ENCODE peak calls at places on chromosomes 5 and 9, in eight cellular contexts. P, R, I, Q, D, O, K and U are unnamed samples.
A peak's percentile ranks its signal among the peaks of the same experiment; 100 is the strongest.

GRCh38 chr5:181060231-181060590 is 20.1 kb downstream of the BTNL9 start:
- DNase-seq in Q (no peak), I (no peak), O (no peak), R (no peak), P (no peak), K (no peak), D (no peak), U (no peak)

GRCh38 chr5:141637266-141637692 is 482 bp downstream of the RELL2 start:
- DNase-seq in O (no peak), D (peak; percentile 34), K (peak; percentile 64), R (peak; percentile 42), I (peak; percentile 77), P (peak; percentile 60), Q (peak; percentile 74), U (peak; percentile 30)

GRCh38 chr9:134181648-134182034 is 17.3 kb upstream of the RNU6ATAC start:
- DNase-seq in O (no peak), P (no peak), K (no peak), R (no peak), D (no peak), Q (peak; percentile 2), I (peak; percentile 41), U (no peak)

GRCh38 chr5:82109013-82109412 is 137.2 kb downstream of the ATG10 start:
- DNase-seq in Q (no peak), P (no peak), I (no peak), D (no peak), K (no peak), R (no peak), O (no peak), U (no peak)

GRCh38 chr5:144644317-144644716 is 473.6 kb downstream of the KCTD16 start:
- DNase-seq in D (no peak), I (no peak), Q (no peak), K (no peak), O (no peak), P (no peak), R (no peak), U (no peak)

GRCh38 chr9:109448223-109448622 is 49.9 kb downstream of the PTPN3 start:
- DNase-seq in R (no peak), P (no peak), Q (no peak), I (no peak), K (no peak), O (peak; percentile 71), D (no peak), U (no peak)

GRCh38 chr5:142063878-142064331 is 44.7 kb upstream of the NDFIP1 start:
- DNase-seq in P (peak; percentile 94), K (no peak), Q (no peak), R (peak; percentile 13), D (peak; percentile 61), O (peak; percentile 80), I (peak; percentile 88), U (peak; percentile 57)

GRCh38 chr5:68932830-68933434 is 160.9 kb upstream of the SLC30A5 start:
- DNase-seq in Q (peak; percentile 9), R (no peak), I (peak; percentile 55), K (peak; percentile 80), D (no peak), P (no peak), O (no peak), U (no peak)

GRCh38 chr5:8576178-8576577 is 707.2 kb downstream of the MTRR start:
- DNase-seq in D (no peak), K (no peak), Q (no peak), P (no peak), R (no peak), I (no peak), O (no peak), U (no peak)

GRCh38 chr9:89405832-89406231 is 87.5 kb downstream of the SECISBP2 start:
- DNase-seq in R (peak; percentile 61), K (peak; percentile 69), O (no peak), I (no peak), P (no peak), Q (peak; percentile 66), D (no peak), U (no peak)

GRCh38 chr9:115393976-115394775 is 276.2 kb upstream of the TNC start:
- DNase-seq in P (no peak), O (peak; percentile 38), I (no peak), D (no peak), K (no peak), Q (no peak), R (no peak), U (no peak)

GRCh38 chr5:179154991-179155955 is 95.1 kb downstream of the ZNF354C start:
- DNase-seq in D (no peak), O (no peak), I (peak; percentile 71), R (no peak), Q (no peak), P (no peak), K (peak; percentile 11), U (no peak)

GRCh38 chr5:180331647-180331950 is 21.5 kb downstream of the GFPT2 start:
- DNase-seq in I (peak; percentile 90), K (no peak), R (no peak), D (no peak), Q (no peak), P (no peak), O (no peak), U (no peak)

GRCh38 chr9:120383611-120383998 is 196.4 kb downstream of the CDK5RAP2 start:
- DNase-seq in R (no peak), I (no peak), Q (no peak), D (no peak), K (no peak), P (peak; percentile 55), O (no peak), U (no peak)

GRCh38 chr9:126809068-126809467 is 4.2 kb downstream of the ZBTB43 start:
- DNase-seq in D (no peak), I (no peak), P (no peak), K (no peak), Q (no peak), O (peak; percentile 63), R (no peak), U (no peak)

GRCh38 chr9:113624721-113625120 is 161.2 kb downstream of the RGS3 start:
- DNase-seq in I (peak; percentile 34), R (no peak), O (peak; percentile 87), Q (no peak), D (no peak), K (no peak), P (peak; percentile 60), U (no peak)

GRCh38 chr9:32423371-32423770 is 38.9 kb downstream of the ACO1 start:
- DNase-seq in Q (no peak), I (no peak), R (no peak), P (no peak), D (no peak), K (no peak), O (peak; percentile 42), U (no peak)

GRCh38 chr5:77973253-77973609 is 197.1 kb upstream of the TBCA start:
- DNase-seq in P (peak; percentile 43), R (no peak), I (peak; percentile 89), K (no peak), D (peak; percentile 51), Q (no peak), O (no peak), U (peak; percentile 36)

GRCh38 chr5:167489202-167489601 is 802.2 kb upstream of the WWC1 start:
- DNase-seq in P (no peak), Q (no peak), D (no peak), K (no peak), O (peak; percentile 25), R (no peak), I (no peak), U (no peak)

GRCh38 chr9:124553738-124554137 is 46.5 kb upstream of the NR5A1 start:
- DNase-seq in P (no peak), Q (no peak), R (no peak), D (no peak), O (peak; percentile 51), I (no peak), K (no peak), U (no peak)

GRCh38 chr5:147240266-147240985 is 5.6 kb downstream of the STK32A start:
- DNase-seq in D (no peak), Q (no peak), I (no peak), K (no peak), P (no peak), R (no peak), O (no peak), U (no peak)

GRCh38 chr9:73269430-73270101 is 117.9 kb downstream of the ANXA1 start:
- DNase-seq in O (peak; percentile 44), Q (no peak), D (no peak), I (peak; percentile 60), P (no peak), K (peak; percentile 1), R (no peak), U (no peak)
- TF ChIP-seq CTCF in O (no peak), Q (peak; percentile 16), D (no peak), I (peak; percentile 69), P (no peak), K (peak; percentile 44), R (no peak), U (peak; percentile 65)

GRCh38 chr9:7388755-7389154 is 410.8 kb downstream of the DMAC1 start:
- DNase-seq in K (no peak), D (no peak), R (no peak), Q (no peak), I (no peak), O (no peak), P (no peak), U (no peak)

GRCh38 chr9:7392161-7392560 is 407.4 kb downstream of the DMAC1 start:
- DNase-seq in K (no peak), Q (no peak), P (no peak), O (no peak), R (no peak), D (no peak), I (no peak), U (no peak)

GRCh38 chr9:7394007-7394774 is 405.4 kb downstream of the DMAC1 start:
- DNase-seq in I (peak; percentile 60), D (no peak), R (no peak), Q (no peak), P (no peak), O (no peak), K (no peak), U (peak; percentile 31)
- TF ChIP-seq CTCF in I (peak; percentile 66), D (no peak), R (no peak), Q (no peak), P (no peak), O (no peak), K (no peak), U (peak; percentile 56)

DNA sequence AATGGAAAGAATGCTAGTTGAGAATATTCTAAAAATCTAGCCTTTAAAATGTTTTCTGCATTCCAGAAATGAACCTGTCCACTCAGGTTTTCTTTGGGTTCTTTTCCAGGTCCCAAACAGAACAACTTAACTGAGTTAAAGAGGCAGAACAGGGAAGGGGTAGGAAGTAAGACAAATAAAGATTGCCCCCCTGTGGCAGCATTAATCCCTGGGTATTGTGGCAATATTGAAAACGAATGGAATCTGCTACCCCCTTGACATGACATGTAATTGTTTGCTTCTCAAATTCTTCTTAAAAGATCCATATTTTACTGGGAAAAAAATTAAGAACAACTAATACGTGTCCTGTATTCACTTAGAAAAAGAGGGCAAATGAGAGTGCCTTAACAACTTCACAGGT is 9.3 kb upstream of the RBM22 start:
- DNase-seq in O (no peak), P (no peak), K (peak; percentile 28), Q (no peak), R (no peak), I (no peak), D (no peak), U (no peak)
- TF ChIP-seq CTCF in O (no peak), P (peak; percentile 57), K (peak; percentile 77), Q (peak; percentile 15), R (no peak), I (peak; percentile 65), D (no peak), U (peak; percentile 43)

DNA sequence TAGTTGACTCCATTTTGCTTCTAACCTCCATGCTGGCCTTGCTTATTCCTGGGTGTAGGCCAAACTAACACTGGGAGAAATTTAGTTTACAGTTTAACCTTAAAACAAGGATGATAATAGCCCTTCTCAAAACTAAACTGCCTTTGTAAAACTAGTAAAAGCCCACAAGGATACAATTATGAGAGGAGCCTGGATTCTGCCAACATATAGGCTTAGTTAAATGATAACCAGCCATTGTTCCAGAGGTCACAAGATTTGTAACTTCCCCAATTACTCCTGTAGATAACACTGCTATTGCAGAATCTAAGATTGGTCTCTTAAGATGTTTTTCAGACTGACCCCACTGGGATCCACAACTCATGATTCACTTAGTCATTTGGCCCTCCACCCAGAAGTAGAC is 2300.3 kb upstream of the C9orf72 start:
- DNase-seq in R (no peak), K (no peak), P (no peak), D (no peak), O (no peak), Q (no peak), I (no peak), U (no peak)
- TF ChIP-seq CTCF in R (no peak), K (no peak), P (no peak), D (no peak), O (no peak), Q (no peak), I (no peak), U (no peak)